ENCODE peak calls at places on chromosomes 1 and 21, in eight cellular contexts. T, K, V, X, Y, O, P and C are unnamed samples.

GRCh38 chr1:27116697-27117096 is 38.2 kb downstream of the SLC9A1 start:
- DNase-seq in T (no peak), K (no peak), V (no peak), X (peak; percentile 34), Y (no peak), O (no peak), P (no peak), C (no peak)

GRCh38 chr1:80248886-80249285 is 1242.4 kb upstream of the ADGRL4 start:
- DNase-seq in T (no peak), K (no peak), V (no peak), X (peak; percentile 13), Y (no peak), O (no peak), P (no peak), C (peak; percentile 51)

GRCh38 chr21:35051287-35051818 is 2.3 kb upstream of the RUNX1 start:
- DNase-seq in T (peak; percentile 38), K (peak; percentile 32), V (peak; percentile 94), X (peak; percentile 90), Y (peak; percentile 87), O (peak; percentile 80), P (peak; percentile 57), C (peak; percentile 21)

GRCh38 chr1:43453442-43454269 is at the start of gene HYI:
- DNase-seq in T (peak; percentile 70), K (peak; percentile 86), V (peak; percentile 94), X (peak; percentile 93), Y (peak; percentile 94), O (peak; percentile 56), P (peak; percentile 60), C (peak; percentile 64)

GRCh38 chr1:1597275-1597930 is 2.5 kb downstream of the FNDC10 start:
- DNase-seq in T (no peak), K (no peak), V (no peak), X (no peak), Y (no peak), O (no peak), P (no peak), C (no peak)

GRCh38 chr1:64923294-64923718 is 43.0 kb downstream of the JAK1 start:
- DNase-seq in T (no peak), K (no peak), V (no peak), X (no peak), Y (no peak), O (no peak), P (no peak), C (no peak)

GRCh38 chr1:94962745-94963265 is 35.9 kb upstream of the CNN3 start:
- DNase-seq in T (no peak), K (peak; percentile 40), V (peak; percentile 89), X (peak; percentile 62), Y (no peak), O (no peak), P (no peak), C (no peak)

GRCh38 chr1:76254165-76255043 is 179.9 kb downstream of the ST6GALNAC3 start:
- DNase-seq in T (no peak), K (no peak), V (no peak), X (peak; percentile 62), Y (no peak), O (peak; percentile 64), P (no peak), C (no peak)

GRCh38 chr1:228062812-228063211 is 19.7 kb upstream of the ARF1 start:
- DNase-seq in T (no peak), K (no peak), V (no peak), X (no peak), Y (peak; percentile 49), O (no peak), P (no peak), C (no peak)

GRCh38 chr1:16068356-16069270 is 4.8 kb downstream of the FAM131C start:
- DNase-seq in T (no peak), K (no peak), V (no peak), X (peak; percentile 36), Y (peak; percentile 85), O (no peak), P (no peak), C (peak; percentile 24)

GRCh38 chr1:220300442-220301121 is 28.3 kb upstream of the RAB3GAP2 start:
- DNase-seq in T (peak; percentile 59), K (peak; percentile 74), V (peak; percentile 68), X (peak; percentile 97), Y (no peak), O (no peak), P (peak; percentile 71), C (peak; percentile 76)

GRCh38 chr1:169550294-169550693 is 36.0 kb downstream of the F5 start:
- DNase-seq in T (no peak), K (no peak), V (no peak), X (peak; percentile 53), Y (no peak), O (peak; percentile 40), P (no peak), C (peak; percentile 24)

GRCh38 chr1:38285807-38286530 is 239.4 kb upstream of the POU3F1 start:
- DNase-seq in T (no peak), K (no peak), V (no peak), X (no peak), Y (no peak), O (no peak), P (no peak), C (no peak)

GRCh38 chr1:159055181-159055621 is 21.4 kb downstream of the AIM2 start:
- DNase-seq in T (no peak), K (no peak), V (no peak), X (no peak), Y (no peak), O (no peak), P (no peak), C (peak; percentile 42)

GRCh38 chr1:200857804-200858203 is 15.0 kb upstream of the GPR25 start:
- DNase-seq in T (no peak), K (no peak), V (no peak), X (no peak), Y (no peak), O (no peak), P (no peak), C (no peak)

GRCh38 chr1:151968058-151968457 is 25.6 kb downstream of the S100A10 start:
- DNase-seq in T (no peak), K (no peak), V (peak; percentile 76), X (peak; percentile 57), Y (no peak), O (no peak), P (no peak), C (peak; percentile 52)

GRCh38 chr1:227357229-227358078 is 39.2 kb upstream of the CDC42BPA start:
- DNase-seq in T (no peak), K (peak; percentile 36), V (peak; percentile 82), X (peak; percentile 91), Y (peak; percentile 92), O (peak; percentile 68), P (no peak), C (peak; percentile 70)

GRCh38 chr1:31099283-31100063 is 34.0 kb upstream of the PUM1 start:
- DNase-seq in T (no peak), K (no peak), V (peak; percentile 47), X (no peak), Y (no peak), O (no peak), P (no peak), C (no peak)
- H3K4me1 ChIP-seq in T (no peaks in the 10 kb centered on the region), K (no peaks in the 10 kb centered on the region), V (no peaks in the 10 kb centered on the region), X (peaks cover 20% of the 10 kb centered on the region), Y (peaks cover 7% of the 10 kb centered on the region), O (no peaks in the 10 kb centered on the region), P (peaks cover 3% of the 10 kb centered on the region), C (peaks cover 27% of the 10 kb centered on the region)

GRCh38 chr1:198244772-198245171 is 88.0 kb downstream of the NEK7 start:
- DNase-seq in T (no peak), K (no peak), V (no peak), X (no peak), Y (no peak), O (no peak), P (no peak), C (no peak)
- H3K4me1 ChIP-seq in T (no peaks in the 10 kb centered on the region), K (peaks cover 6% of the 10 kb centered on the region), V (no peaks in the 10 kb centered on the region), X (no peaks in the 10 kb centered on the region), Y (no peaks in the 10 kb centered on the region), O (no peaks in the 10 kb centered on the region), P (peaks cover 4% of the 10 kb centered on the region), C (no peaks in the 10 kb centered on the region)

DNA sequence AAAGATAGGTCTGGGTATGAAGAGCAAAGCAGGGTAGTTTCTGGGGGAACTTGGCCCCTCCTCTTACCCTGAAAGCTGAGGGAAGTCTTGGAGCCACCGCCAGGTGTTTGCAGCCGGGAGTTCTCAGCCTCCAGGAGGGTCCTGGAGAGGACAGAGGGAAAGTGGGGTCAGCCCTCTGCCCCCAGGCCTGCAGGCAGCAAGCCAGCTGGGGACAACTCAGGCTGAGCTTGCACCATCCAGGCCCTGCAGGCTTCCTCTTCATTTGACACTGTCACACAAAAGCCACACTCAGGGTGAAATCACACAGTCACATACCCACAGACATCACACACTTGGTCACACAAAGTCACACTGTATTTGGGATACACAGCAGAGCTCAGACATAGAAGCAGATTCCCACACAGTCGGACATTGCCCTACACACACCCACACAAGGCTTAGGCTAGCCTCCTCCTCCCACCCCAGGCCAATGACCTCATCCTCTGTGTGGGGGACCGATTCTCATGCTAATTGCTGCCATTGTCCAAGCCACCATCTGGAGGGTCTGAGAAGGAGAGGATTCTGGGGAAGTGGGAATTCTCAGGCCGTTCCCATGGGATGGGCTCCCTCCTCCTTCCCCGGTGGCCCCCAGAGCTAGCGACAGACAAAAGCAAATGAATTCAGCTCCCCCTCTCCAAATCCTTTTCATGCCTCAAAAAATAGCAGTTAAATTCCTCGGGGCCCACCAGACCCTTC is 3.7 kb downstream of the NES start:
- DNase-seq in T (no peak), K (no peak), V (no peak), X (peak; percentile 63), Y (no peak), O (no peak), P (no peak), C (no peak)
- H3K4me1 ChIP-seq in T (no peaks in the 10 kb centered on the region), K (peaks cover under 1% of the 10 kb centered on the region), V (peaks cover 8% of the 10 kb centered on the region), X (peaks cover 51% of the 10 kb centered on the region), Y (peaks cover 6% of the 10 kb centered on the region), O (peaks cover 26% of the 10 kb centered on the region), P (peaks cover 12% of the 10 kb centered on the region), C (peaks cover 4% of the 10 kb centered on the region)

GRCh38 chr1:113678159-113678469 is 81.2 kb downstream of the PHTF1 start:
- DNase-seq in T (no peak), K (no peak), V (no peak), X (no peak), Y (no peak), O (no peak), P (no peak), C (no peak)
- H3K4me1 ChIP-seq in T (no peaks in the 10 kb centered on the region), K (no peaks in the 10 kb centered on the region), V (no peaks in the 10 kb centered on the region), X (peaks cover 2% of the 10 kb centered on the region), Y (no peaks in the 10 kb centered on the region), O (peaks cover 10% of the 10 kb centered on the region), P (no peaks in the 10 kb centered on the region), C (no peaks in the 10 kb centered on the region)

GRCh38 chr1:209651148-209651547 is 1.1 kb downstream of the LAMB3 start:
- DNase-seq in T (no peak), K (no peak), V (peak; percentile 87), X (peak; percentile 95), Y (peak; percentile 86), O (peak; percentile 67), P (no peak), C (peak; percentile 78)
- H3K4me1 ChIP-seq in T (no peaks in the 10 kb centered on the region), K (no peaks in the 10 kb centered on the region), V (no peaks in the 10 kb centered on the region), X (peaks cover 53% of the 10 kb centered on the region), Y (peaks cover 38% of the 10 kb centered on the region), O (peaks cover 89% of the 10 kb centered on the region), P (peaks cover 25% of the 10 kb centered on the region), C (peaks cover 52% of the 10 kb centered on the region)